ENCODE peak calls at places on chromosomes 6 and 20, in seven cellular contexts. M is NCI-H1105; T is left kidney; P is A549; K is ACHN; O is RWPE1; D is stimulated activated naive CD4-positive, alpha-beta T cell. A is an unnamed sample.

GRCh38 chr6:4714961-4715501 is 61.2 kb upstream of the CDYL start:
- DNase-seq in M (no peak), T (no peak), P (no peak), K (no peak), O (peak), D (no peak), A (no peak)

GRCh38 chr6:111870751-111871064 is 2.5 kb downstream of the FYN start:
- DNase-seq in M (no peak), T (peak), P (no peak), K (no peak), O (no peak), D (no peak), A (no peak)

GRCh38 chr6:110518281-110518623 is 41.8 kb upstream of the SLC22A16 start:
- DNase-seq in M (no peak), T (peak), P (peak), K (peak), O (no peak), D (no peak), A (no peak)

GRCh38 chr6:24125980-24126379 is at the start of gene NRSN1:
- DNase-seq in M (peak), T (peak), P (no peak), K (peak), O (peak), D (no peak), A (no peak)

GRCh38 chr6:90284236-90284744 is 12.4 kb downstream of the BACH2 start:
- DNase-seq in M (no peak), T (peak), P (peak), K (peak), O (peak), D (no peak), A (no peak)

GRCh38 chr6:14876778-14877613 is 368.9 kb upstream of the JARID2 start:
- DNase-seq in M (no peak), T (peak), P (no peak), K (no peak), O (peak), D (peak), A (peak)

GRCh38 chr20:45995213-45996097 is 13.3 kb upstream of the MMP9 start:
- DNase-seq in M (no peak), T (no peak), P (no peak), K (no peak), O (no peak), D (no peak), A (no peak)

GRCh38 chr6:13712485-13712990 is 903 bp upstream of the RANBP9 start:
- DNase-seq in M (no peak), T (peak), P (no peak), K (no peak), O (no peak), D (no peak), A (no peak)

GRCh38 chr6:89352329-89353117 is at the start of gene UBE2J1:
- DNase-seq in M (peak), T (peak), P (peak), K (peak), O (peak), D (peak), A (peak)

GRCh38 chr6:73747293-73747692 is 51.3 kb downstream of the CD109 start:
- DNase-seq in M (no peak), T (no peak), P (no peak), K (no peak), O (no peak), D (no peak), A (no peak)

GRCh38 chr6:112781236-112781635 is 434.1 kb downstream of the RFPL4B start:
- DNase-seq in M (no peak), T (peak), P (no peak), K (no peak), O (no peak), D (no peak), A (no peak)

GRCh38 chr20:1810926-1811620 is 84.1 kb upstream of the SIRPA start:
- DNase-seq in M (no peak), T (peak), P (no peak), K (peak), O (no peak), D (no peak), A (no peak)

GRCh38 chr6:3911614-3912336 is 62.6 kb downstream of the FAM50B start:
- DNase-seq in M (no peak), T (peak), P (peak), K (peak), O (peak), D (no peak), A (no peak)

GRCh38 chr20:5080384-5080877 is 39.3 kb downstream of the PCNA start:
- DNase-seq in M (no peak), T (no peak), P (no peak), K (no peak), O (no peak), D (no peak), A (peak)

GRCh38 chr6:8108031-8108660 is 5.8 kb upstream of the EEF1E1 start:
- DNase-seq in M (no peak), T (no peak), P (peak), K (peak), O (peak), D (no peak), A (no peak)

GRCh38 chr6:157967486-157967885 is 14.2 kb upstream of the SYNJ2 start:
- DNase-seq in M (no peak), T (no peak), P (no peak), K (no peak), O (no peak), D (no peak), A (no peak)

GRCh38 chr6:26197736-26198625 is 110.8 kb downstream of the HFE start:
- DNase-seq in M (no peak), T (peak), P (no peak), K (peak), O (no peak), D (peak), A (no peak)

GRCh38 chr20:1375515-1375914 is 17.3 kb downstream of the FKBP1A start:
- DNase-seq in M (no peak), T (peak), P (no peak), K (no peak), O (no peak), D (no peak), A (no peak)

GRCh38 chr20:61753196-61753942 is 312.3 kb downstream of the TAF4 start:
- DNase-seq in M (no peak), T (no peak), P (no peak), K (peak), O (peak), D (no peak), A (peak)

GRCh38 chr20:4401601-4402000 is 320.1 kb upstream of the PRND start:
- DNase-seq in M (no peak), T (no peak), P (no peak), K (no peak), O (no peak), D (no peak), A (no peak)

GRCh38 chr6:33622456-33623431 is 1.6 kb downstream of the ITPR3 start:
- DNase-seq in M (no peak), T (no peak), P (no peak), K (no peak), O (no peak), D (no peak), A (no peak)

GRCh38 chr6:165308926-165309731 is at the start of gene C6orf118:
- DNase-seq in M (peak), T (peak), P (peak), K (peak), O (peak), D (no peak), A (no peak)

GRCh38 chr20:23240519-23240918 is 110.1 kb upstream of the NXT1 start:
- DNase-seq in M (no peak), T (no peak), P (no peak), K (no peak), O (no peak), D (no peak), A (no peak)

GRCh38 chr6:15524736-15525401 is 138.0 kb downstream of the DTNBP1 start:
- DNase-seq in M (no peak), T (no peak), P (no peak), K (no peak), O (no peak), D (no peak), A (no peak)

GRCh38 chr20:52372169-52372568 is 180.6 kb upstream of the ZFP64 start:
- DNase-seq in M (no peak), T (no peak), P (no peak), K (no peak), O (no peak), D (no peak), A (no peak)

A was measured in CD14-positive monocyte.